ENCODE peak calls at places on chromosomes 16 and 17, in five cellular contexts. One of them, this sample, is unnamed.

GRCh38 chr17:35486920-35487727 is 38.6 kb upstream of the SLFN13 start:
- DNase-seq in uterus: peak; percentile 24
- DNase-seq in endothelial cell: no peak
- DNase-seq in GM06990: peak; percentile 74
- DNase-seq in mammary epithelial cell: peak; percentile 73
- DNase-seq in this sample: no peak

GRCh38 chr16:11570258-11570657 is 16.5 kb downstream of the LITAF start:
- DNase-seq in mammary epithelial cell: no peak
- DNase-seq in GM06990: no peak
- DNase-seq in uterus: no peak
- DNase-seq in endothelial cell: no peak
- DNase-seq in this sample: no peak

GRCh38 chr17:40958086-40958953 is 8.4 kb downstream of the KRT39 start:
- DNase-seq in GM06990: no peak
- DNase-seq in uterus: no peak
- DNase-seq in mammary epithelial cell: no peak
- DNase-seq in endothelial cell: no peak
- DNase-seq in this sample: no peak

GRCh38 chr16:31727553-31727952 is 146.1 kb upstream of the ZNF267 start:
- DNase-seq in mammary epithelial cell: no peak
- DNase-seq in uterus: no peak
- DNase-seq in endothelial cell: no peak
- DNase-seq in GM06990: no peak
- DNase-seq in this sample: no peak

GRCh38 chr17:30580916-30581315 is 103.7 kb downstream of the GOSR1 start:
- DNase-seq in GM06990: no peak
- DNase-seq in uterus: no peak
- DNase-seq in mammary epithelial cell: no peak
- DNase-seq in endothelial cell: no peak
- DNase-seq in this sample: no peak

GRCh38 chr16:29678691-29679267 is at the start of gene QPRT:
- DNase-seq in endothelial cell: peak; percentile 35
- DNase-seq in GM06990: peak; percentile 55
- DNase-seq in mammary epithelial cell: no peak
- DNase-seq in uterus: peak; percentile 47
- DNase-seq in this sample: peak; percentile 60

GRCh38 chr16:87855852-87856715 is 13.2 kb downstream of the SLC7A5 start:
- DNase-seq in mammary epithelial cell: no peak
- DNase-seq in GM06990: no peak
- DNase-seq in uterus: no peak
- DNase-seq in endothelial cell: no peak
- DNase-seq in this sample: no peak

GRCh38 chr16:57360321-57360935 is 1.8 kb downstream of the CCL22 start:
- DNase-seq in uterus: no peak
- DNase-seq in GM06990: no peak
- DNase-seq in endothelial cell: no peak
- DNase-seq in mammary epithelial cell: no peak
- DNase-seq in this sample: no peak

GRCh38 chr17:32671891-32672290 is 185.1 kb downstream of the CDK5R1 start:
- DNase-seq in endothelial cell: no peak
- DNase-seq in GM06990: no peak
- DNase-seq in mammary epithelial cell: no peak
- DNase-seq in uterus: no peak
- DNase-seq in this sample: no peak

GRCh38 chr16:29729116-29729521 is 16.7 kb downstream of the C16orf54 start:
- DNase-seq in endothelial cell: peak; percentile 17
- DNase-seq in uterus: no peak
- DNase-seq in mammary epithelial cell: peak; percentile 25
- DNase-seq in GM06990: no peak
- DNase-seq in this sample: no peak

GRCh38 chr16:11384956-11385586 is 39.8 kb downstream of the RMI2 start:
- DNase-seq in GM06990: no peak
- DNase-seq in uterus: no peak
- DNase-seq in endothelial cell: no peak
- DNase-seq in mammary epithelial cell: no peak
- DNase-seq in this sample: no peak

GRCh38 chr17:56594528-56595418 is 1.3 kb downstream of the NOG start:
- DNase-seq in uterus: no peak
- DNase-seq in mammary epithelial cell: peak; percentile 58
- DNase-seq in GM06990: peak; percentile 32
- DNase-seq in endothelial cell: peak; percentile 12
- DNase-seq in this sample: peak; percentile 40

GRCh38 chr17:40315678-40316570 is 6.9 kb downstream of the RARA start:
- DNase-seq in GM06990: no peak
- DNase-seq in uterus: peak; percentile 22
- DNase-seq in mammary epithelial cell: no peak
- DNase-seq in endothelial cell: no peak
- DNase-seq in this sample: no peak

GRCh38 chr16:8931864-8932263 is 31.8 kb downstream of the USP7 start:
- DNase-seq in mammary epithelial cell: peak; percentile 24
- DNase-seq in uterus: peak; percentile 41
- DNase-seq in GM06990: no peak
- DNase-seq in endothelial cell: peak; percentile 65
- DNase-seq in this sample: peak; percentile 50

GRCh38 chr17:70202840-70203239 is 33.5 kb downstream of the KCNJ2 start:
- DNase-seq in GM06990: no peak
- DNase-seq in endothelial cell: no peak
- DNase-seq in mammary epithelial cell: no peak
- DNase-seq in uterus: no peak
- DNase-seq in this sample: no peak

GRCh38 chr16:24036614-24037013 is 200.8 kb downstream of the PRKCB start:
- DNase-seq in GM06990: no peak
- DNase-seq in uterus: peak; percentile 15
- DNase-seq in mammary epithelial cell: peak; percentile 33
- DNase-seq in endothelial cell: peak; percentile 65
- DNase-seq in this sample: peak; percentile 52

GRCh38 chr17:7138800-7139381 is 24.3 kb upstream of the ASGR2 start:
- DNase-seq in GM06990: no peak
- DNase-seq in mammary epithelial cell: peak; percentile 13
- DNase-seq in uterus: no peak
- DNase-seq in endothelial cell: no peak
- DNase-seq in this sample: no peak

GRCh38 chr16:86396918-86397317 is 113.4 kb upstream of the FOXF1 start:
- DNase-seq in mammary epithelial cell: peak; percentile 80
- DNase-seq in endothelial cell: no peak
- DNase-seq in GM06990: no peak
- DNase-seq in uterus: peak; percentile 63
- DNase-seq in this sample: no peak

GRCh38 chr17:76136276-76137025 is 4.6 kb downstream of the FOXJ1 start:
- DNase-seq in uterus: no peak
- DNase-seq in mammary epithelial cell: no peak
- DNase-seq in GM06990: no peak
- DNase-seq in endothelial cell: no peak
- DNase-seq in this sample: no peak

GRCh38 chr17:51166987-51167931 is 1.0 kb downstream of the NME2 start:
- DNase-seq in GM06990: peak; percentile 81
- DNase-seq in endothelial cell: peak; percentile 79
- DNase-seq in uterus: no peak
- DNase-seq in mammary epithelial cell: peak; percentile 36
- DNase-seq in this sample: peak; percentile 69

GRCh38 chr17:50037321-50038107 is 18.4 kb upstream of the ITGA3 start:
- DNase-seq in mammary epithelial cell: peak; percentile 69
- DNase-seq in GM06990: no peak
- DNase-seq in endothelial cell: no peak
- DNase-seq in uterus: peak; percentile 74
- DNase-seq in this sample: no peak

GRCh38 chr16:55513616-55514015 is 4.7 kb downstream of the LPCAT2 start:
- DNase-seq in mammary epithelial cell: no peak
- DNase-seq in uterus: no peak
- DNase-seq in endothelial cell: no peak
- DNase-seq in GM06990: no peak
- DNase-seq in this sample: no peak

GRCh38 chr16:9159839-9160550 is 68.6 kb downstream of the HAPSTR1 start:
- DNase-seq in GM06990: no peak
- DNase-seq in mammary epithelial cell: peak; percentile 68
- DNase-seq in endothelial cell: peak; percentile 78
- DNase-seq in uterus: no peak
- DNase-seq in this sample: peak; percentile 63

GRCh38 chr17:77734371-77735050 is 224.0 kb upstream of the TNRC6C start:
- DNase-seq in endothelial cell: no peak
- DNase-seq in GM06990: no peak
- DNase-seq in uterus: peak; percentile 95
- DNase-seq in mammary epithelial cell: no peak
- DNase-seq in this sample: no peak

GRCh38 chr16:57636184-57636583 is 7.8 kb downstream of the ADGRG1 start:
- DNase-seq in endothelial cell: no peak
- DNase-seq in uterus: no peak
- DNase-seq in mammary epithelial cell: no peak
- DNase-seq in GM06990: no peak
- DNase-seq in this sample: no peak

GRCh38 chr16:52407778-52408177 is 139.2 kb downstream of the TOX3 start:
- DNase-seq in GM06990: no peak
- DNase-seq in uterus: no peak
- DNase-seq in endothelial cell: no peak
- DNase-seq in mammary epithelial cell: no peak
- DNase-seq in this sample: no peak

GRCh38 chr17:35314415-35315216 is 58.8 kb downstream of the SLFN11 start:
- DNase-seq in GM06990: peak; percentile 9
- DNase-seq in endothelial cell: no peak
- DNase-seq in mammary epithelial cell: no peak
- DNase-seq in uterus: no peak
- DNase-seq in this sample: no peak

DNA sequence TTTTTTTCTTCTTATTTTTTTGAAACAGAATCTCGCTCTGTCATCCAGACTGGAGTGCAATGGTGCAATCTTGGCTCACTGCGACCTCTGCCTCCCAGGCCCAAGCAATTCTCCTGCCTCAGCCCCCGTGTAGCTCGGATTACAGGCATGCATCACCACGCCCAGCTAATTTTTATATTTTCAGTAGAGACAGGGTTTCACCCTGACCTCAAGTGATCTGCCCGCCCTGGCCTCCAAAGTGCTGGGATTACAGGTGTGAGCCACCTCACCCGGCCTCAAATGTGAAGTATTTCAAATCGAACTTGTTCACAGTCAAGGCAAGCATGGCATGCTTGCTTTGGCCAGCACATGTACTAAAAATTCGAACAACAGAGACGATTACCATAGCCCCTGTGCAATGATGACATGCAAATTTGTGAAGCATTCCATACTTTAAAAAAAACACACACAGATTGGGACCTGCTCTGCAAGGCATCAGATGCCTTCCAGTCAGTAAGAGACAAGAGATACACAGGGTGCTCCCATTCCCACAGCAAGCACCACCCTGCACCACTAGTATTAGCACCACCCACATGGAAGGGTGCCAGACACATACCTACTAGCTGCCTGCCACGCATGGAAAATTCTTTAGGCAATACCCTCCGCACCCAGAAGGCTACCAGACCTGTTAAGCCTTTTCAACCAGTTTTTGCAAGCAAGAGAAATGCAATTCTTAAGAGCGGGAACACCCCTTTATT is 47.2 kb downstream of the ANKRD11 start:
- DNase-seq in mammary epithelial cell: peak; percentile 88
- DNase-seq in endothelial cell: no peak
- DNase-seq in GM06990: no peak
- DNase-seq in uterus: peak; percentile 43
- DNase-seq in this sample: no peak
- TF ChIP-seq CTCF in mammary epithelial cell: peak; percentile 48
- TF ChIP-seq CTCF in endothelial cell: no peak
- TF ChIP-seq CTCF in GM06990: no peak
- TF ChIP-seq CTCF in uterus: no peak
- TF ChIP-seq CTCF in this sample: no peak

DNA sequence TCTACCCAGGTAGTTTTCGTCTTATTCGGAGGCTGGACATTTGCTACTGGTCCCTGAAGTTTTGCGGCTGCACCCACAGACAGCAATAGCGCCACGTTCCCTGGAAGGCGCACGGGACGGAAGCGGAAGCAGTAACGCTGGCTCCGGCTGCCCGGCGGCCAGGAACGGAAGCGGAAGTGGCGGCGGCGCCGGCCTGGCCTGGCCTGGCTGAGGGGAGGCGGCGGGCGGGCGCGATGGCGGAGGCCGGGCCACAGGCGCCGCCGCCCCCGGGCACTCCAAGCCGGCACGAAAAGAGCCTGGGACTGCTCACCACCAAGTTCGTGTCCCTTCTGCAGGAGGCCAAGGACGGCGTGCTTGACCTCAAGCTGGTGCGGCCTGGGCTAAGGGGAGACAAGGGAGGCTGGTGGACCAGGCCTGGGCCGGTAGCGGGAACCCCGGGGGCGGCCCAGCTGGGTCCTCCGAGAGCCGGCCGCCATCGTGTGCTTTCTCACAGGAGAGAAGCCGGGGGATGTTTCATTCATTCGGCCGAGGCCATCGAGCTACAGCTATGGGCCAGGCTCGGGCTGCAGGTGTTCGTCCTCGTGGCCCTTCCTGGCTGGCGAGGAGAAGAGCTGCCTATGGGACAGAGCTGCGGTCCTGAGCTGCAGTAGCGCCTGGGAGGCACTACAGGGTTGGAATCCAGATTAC is at the start of gene E2F4:
- DNase-seq in endothelial cell: peak; percentile 93
- DNase-seq in mammary epithelial cell: peak; percentile 87
- DNase-seq in GM06990: peak; percentile 91
- DNase-seq in uterus: peak; percentile 85
- DNase-seq in this sample: peak; percentile 76
- TF ChIP-seq CTCF in endothelial cell: no peak
- TF ChIP-seq CTCF in mammary epithelial cell: no peak
- TF ChIP-seq CTCF in GM06990: no peak
- TF ChIP-seq CTCF in uterus: peak; percentile 26
- TF ChIP-seq CTCF in this sample: no peak

GRCh38 chr16:50547340-50547865 is 793 bp upstream of the NKD1 start:
- DNase-seq in endothelial cell: peak; percentile 53
- DNase-seq in uterus: peak; percentile 45
- DNase-seq in GM06990: peak; percentile 59
- DNase-seq in mammary epithelial cell: no peak
- DNase-seq in this sample: peak; percentile 45
- TF ChIP-seq CTCF in endothelial cell: no peak
- TF ChIP-seq CTCF in uterus: peak; percentile 30
- TF ChIP-seq CTCF in GM06990: peak; percentile 44
- TF ChIP-seq CTCF in mammary epithelial cell: no peak
- TF ChIP-seq CTCF in this sample: peak; percentile 51

DNA sequence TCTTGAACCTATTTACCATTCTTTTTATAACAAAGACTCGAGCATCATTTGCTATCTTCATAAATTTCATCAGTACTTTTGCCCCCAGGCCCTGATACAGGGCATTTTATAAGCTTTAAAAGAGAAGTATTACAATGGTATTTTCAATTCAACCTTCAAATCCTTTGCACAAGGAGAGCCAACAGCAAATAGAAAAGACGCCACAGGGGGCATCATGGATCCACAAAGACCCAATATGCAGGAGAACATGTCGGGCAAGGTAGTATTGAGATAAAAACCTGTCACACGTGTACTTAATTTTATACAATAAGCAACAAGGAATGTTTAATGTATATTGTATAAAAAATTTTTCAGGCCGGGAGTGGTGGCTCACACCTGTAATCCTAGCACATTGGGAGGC is 10.2 kb downstream of the MAP3K14 start:
- DNase-seq in endothelial cell: no peak
- DNase-seq in mammary epithelial cell: no peak
- DNase-seq in GM06990: no peak
- DNase-seq in uterus: no peak
- DNase-seq in this sample: no peak
- TF ChIP-seq CTCF in endothelial cell: no peak
- TF ChIP-seq CTCF in mammary epithelial cell: no peak
- TF ChIP-seq CTCF in GM06990: peak; percentile 7
- TF ChIP-seq CTCF in uterus: no peak
- TF ChIP-seq CTCF in this sample: peak; percentile 39

This sample was measured in neural crest cell.